ENCODE peak calls at places on chromosomes 2 and 18, in six cellular contexts. D is colonic mucosa, F is endodermal cell, K is body of pancreas, Q is tibial nerve, O is PC-3. T is an unnamed sample. For H3K36me3 and H3K4me1, the result is how much of the 10 kb centered on the place peaks cover.

GRCh38 chr2:47265751-47266231 is 110.7 kb upstream of the STPG4 start:
- DNase-seq in D (peak), F (no peak), K (no peak), Q (no peak), O (peak), T (no peak)

GRCh38 chr18:22191986-22192385 is 22.6 kb downstream of the GATA6 start:
- DNase-seq in D (no peak), F (peak), K (no peak), Q (no peak), O (no peak), T (no peak)

GRCh38 chr2:143015681-143016080 is 113.5 kb upstream of the ARHGAP15 start:
- DNase-seq in D (no peak), F (no peak), K (no peak), Q (no peak), O (no peak), T (no peak)

GRCh38 chr2:130819915-130820861 is 16.5 kb upstream of the ARHGEF4 start:
- DNase-seq in D (no peak), F (peak), K (no peak), Q (no peak), O (no peak), T (no peak)

GRCh38 chr18:69002233-69002632 is 204.4 kb downstream of the CCDC102B start:
- DNase-seq in D (no peak), F (peak), K (no peak), Q (no peak), O (no peak), T (no peak)

GRCh38 chr2:45790157-45790723 is 138.8 kb downstream of the PRKCE start:
- DNase-seq in D (no peak), F (no peak), K (no peak), Q (no peak), O (no peak), T (no peak)

GRCh38 chr18:43442571-43442970 is 165.3 kb upstream of the SYT4 start:
- DNase-seq in D (no peak), F (no peak), K (no peak), Q (no peak), O (no peak), T (no peak)

GRCh38 chr2:138201326-138201725 is 237.1 kb downstream of the HNMT start:
- DNase-seq in D (no peak), F (no peak), K (no peak), Q (no peak), O (no peak), T (no peak)

GRCh38 chr2:221999702-222000101 is 299.1 kb downstream of the PAX3 start:
- DNase-seq in D (no peak), F (no peak), K (no peak), Q (no peak), O (peak), T (no peak)

GRCh38 chr2:190696792-190697398 is 48.0 kb downstream of the NAB1 start:
- DNase-seq in D (no peak), F (peak), K (no peak), Q (no peak), O (no peak), T (no peak)

GRCh38 chr2:238053195-238053776 is 7.5 kb upstream of the SCLY start:
- DNase-seq in D (no peak), F (no peak), K (no peak), Q (no peak), O (peak), T (no peak)

GRCh38 chr2:10721344-10722251 is at the start of gene ATP6V1C2:
- DNase-seq in D (peak), F (peak), K (peak), Q (no peak), O (peak), T (no peak)

GRCh38 chr2:68594041-68594440 is 49.3 kb upstream of the PROKR1 start:
- DNase-seq in D (no peak), F (no peak), K (no peak), Q (no peak), O (no peak), T (no peak)

GRCh38 chr2:100968146-100969145 is 33.6 kb upstream of the RPL31 start:
- DNase-seq in D (no peak), F (no peak), K (no peak), Q (no peak), O (no peak), T (no peak)

GRCh38 chr2:143730155-143730949 is 601.1 kb downstream of the ARHGAP15 start:
- DNase-seq in D (no peak), F (no peak), K (no peak), Q (no peak), O (peak), T (no peak)

GRCh38 chr18:55586841-55587240 is 1.2 kb downstream of the TCF4 start:
- DNase-seq in D (no peak), F (peak), K (no peak), Q (no peak), O (no peak), T (no peak)

GRCh38 chr2:40716879-40717278 is 265.0 kb upstream of the SLC8A1 start:
- DNase-seq in D (no peak), F (no peak), K (no peak), Q (no peak), O (peak), T (no peak)

GRCh38 chr2:36663851-36664715 is 32.4 kb upstream of the VIT start:
- DNase-seq in D (peak), F (peak), K (peak), Q (peak), O (peak), T (no peak)

GRCh38 chr2:183070942-183071844 is 7.4 kb upstream of the DUSP19 start:
- DNase-seq in D (peak), F (peak), K (peak), Q (peak), O (no peak), T (no peak)

GRCh38 chr2:173239644-173240043 is 115.0 kb upstream of the CDCA7 start:
- DNase-seq in D (no peak), F (no peak), K (no peak), Q (no peak), O (no peak), T (no peak)

GRCh38 chr2:223970343-223971128 is 13.3 kb downstream of the MRPL44 start:
- DNase-seq in D (peak), F (peak), K (peak), Q (peak), O (peak), T (no peak)

GRCh38 chr2:28668106-28668814 is 83.4 kb upstream of the PPP1CB start:
- DNase-seq in D (no peak), F (no peak), K (no peak), Q (no peak), O (no peak), T (no peak)

GRCh38 chr2:179861027-179861776 is at the start of gene ZNF385B:
- DNase-seq in D (no peak), F (peak), K (peak), Q (no peak), O (peak), T (no peak)

DNA sequence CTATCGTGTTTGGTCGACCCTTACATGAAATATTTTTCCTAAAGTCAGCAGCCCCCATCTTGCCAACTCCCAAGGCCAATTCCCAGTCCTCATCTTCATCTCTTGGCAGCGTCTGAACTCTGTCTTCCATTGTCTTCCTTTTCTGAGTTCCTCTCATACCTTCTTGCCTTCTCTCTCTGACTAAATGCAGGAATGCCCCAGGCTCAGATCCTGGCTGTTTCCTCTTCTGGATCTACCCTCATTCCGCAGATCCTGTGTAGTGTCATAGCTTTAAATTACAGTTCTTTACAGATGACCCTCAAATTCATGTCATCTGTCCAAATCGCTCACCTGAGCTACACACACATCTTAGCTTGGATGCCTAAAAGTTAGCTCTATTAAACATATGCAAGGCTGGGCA is 94.7 kb downstream of the MMADHC start:
- DNase-seq in D (no peak), F (no peak), K (no peak), Q (no peak), O (no peak), T (no peak)
- H3K36me3 ChIP-seq in D (under half), F (under half), K (under half), Q (under half), O (under half), T (under half)

GRCh38 chr2:167383610-167384194 is 495.4 kb downstream of the XIRP2 start:
- DNase-seq in D (peak), F (no peak), K (no peak), Q (no peak), O (peak), T (no peak)
- H3K27ac ChIP-seq in D (peak), F (no peak), K (no peak), Q (no peak), O (peak), T (no peak)

DNA sequence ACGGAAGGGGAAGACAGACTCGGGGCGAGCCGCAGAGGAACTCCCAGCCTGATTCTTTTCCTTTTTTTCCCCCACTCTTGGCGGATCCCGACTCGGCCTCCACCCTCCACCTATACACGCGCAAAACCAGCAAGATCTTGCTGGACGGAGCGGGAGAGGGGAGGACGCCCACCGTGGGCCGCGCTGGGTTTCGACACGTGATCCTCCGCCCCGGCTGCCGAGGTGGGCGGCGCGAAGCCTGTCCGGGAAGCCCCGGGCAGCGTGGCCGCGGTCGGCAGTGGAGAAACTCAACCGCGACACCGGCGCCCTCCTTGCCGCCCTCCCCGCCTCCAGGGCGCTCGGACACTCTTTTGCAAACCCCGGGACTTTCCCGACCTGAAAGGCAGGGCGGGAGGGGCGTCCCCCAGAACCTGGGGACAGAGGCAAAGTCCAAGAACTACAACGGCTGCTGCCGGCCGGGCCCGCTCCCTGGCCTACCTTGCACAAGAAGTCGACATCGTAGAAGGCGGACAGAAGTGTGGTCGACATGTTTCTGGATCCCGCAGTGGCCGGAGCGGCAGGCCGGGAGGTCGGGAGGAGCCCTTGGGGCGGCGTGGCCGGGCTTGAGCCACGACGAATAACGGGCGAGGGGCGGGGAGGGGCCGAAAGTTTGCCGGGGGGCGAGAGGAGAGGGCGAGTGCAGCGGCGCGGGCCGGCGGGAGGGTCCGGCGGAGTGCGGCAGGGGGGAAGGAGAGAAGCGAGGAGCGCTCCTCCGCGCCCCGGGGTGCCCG is 433 bp downstream of the ZFP36L2 start:
- DNase-seq in D (peak), F (no peak), K (peak), Q (peak), O (peak), T (no peak)
- H3K4me1 ChIP-seq in D (under half), F (under half), K (under half), Q (under half), O (under half), T (under half)

GRCh38 chr2:83224591-83224990 is 1234.5 kb downstream of the SUCLG1 start:
- DNase-seq in D (no peak), F (no peak), K (no peak), Q (no peak), O (no peak), T (no peak)
- H3K36me3 ChIP-seq in D (under half), F (under half), K (under half), Q (under half), O (under half), T (under half)

GRCh38 chr2:24825883-24826800 is 32.9 kb downstream of the CENPO start:
- DNase-seq in D (no peak), F (peak), K (no peak), Q (no peak), O (peak), T (no peak)
- H3K27ac ChIP-seq in D (no peak), F (no peak), K (no peak), Q (no peak), O (peak), T (no peak)

GRCh38 chr2:3655871-3656761 is 1.9 kb upstream of the ALLC start:
- DNase-seq in D (no peak), F (no peak), K (no peak), Q (no peak), O (no peak), T (no peak)

GRCh38 chr2:3652896-3653625 is 4.9 kb upstream of the ALLC start:
- DNase-seq in D (no peak), F (no peak), K (no peak), Q (no peak), O (no peak), T (no peak)

GRCh38 chr2:3656762-3657691 is 973 bp upstream of the ALLC start:
- DNase-seq in D (no peak), F (peak), K (no peak), Q (no peak), O (no peak), T (no peak)

GRCh38 chr2:3654031-3654430 is 4.0 kb upstream of the ALLC start:
- DNase-seq in D (no peak), F (no peak), K (no peak), Q (no peak), O (no peak), T (no peak)

DNA sequence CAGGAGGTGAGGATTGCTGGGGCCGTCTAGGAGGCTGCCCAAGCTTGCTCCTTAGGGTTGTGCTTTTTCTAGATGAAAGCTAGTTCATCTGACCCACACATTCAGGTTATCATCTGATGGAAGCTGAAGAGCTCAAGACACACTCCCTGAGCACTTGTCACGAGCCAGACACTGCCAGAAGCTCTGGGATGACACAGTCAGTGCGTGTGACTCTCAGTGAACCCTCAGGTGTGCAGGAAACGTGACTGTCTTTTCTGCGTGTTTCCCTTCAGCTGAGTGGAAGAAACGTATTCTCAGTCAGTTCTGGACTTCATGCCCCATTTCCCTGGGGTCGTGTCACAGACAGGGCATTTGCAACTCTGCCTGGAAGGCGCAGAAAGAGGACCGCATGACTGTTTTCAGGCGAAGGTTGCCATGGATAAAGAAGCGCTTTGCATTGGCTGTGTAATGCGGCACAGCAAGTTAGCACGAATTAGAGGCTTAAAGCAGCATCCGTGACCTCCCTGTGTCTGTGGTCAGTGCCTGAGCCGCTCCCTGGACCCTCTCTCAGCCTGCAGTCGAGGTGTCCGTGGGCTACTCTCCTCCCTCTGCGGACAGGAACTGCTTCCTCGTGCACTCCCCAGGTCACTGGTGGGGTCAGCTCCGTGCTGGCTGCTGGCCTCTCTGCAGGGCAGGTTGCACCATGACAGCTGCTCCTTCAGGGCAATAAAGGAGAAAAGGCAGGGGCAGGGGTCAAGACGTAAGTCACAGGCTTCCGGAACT is 3.4 kb upstream of the ALLC start:
- DNase-seq in D (no peak), F (no peak), K (no peak), Q (no peak), O (no peak), T (no peak)
- H3K4me1 ChIP-seq in D (under half), F (under half), K (under half), Q (under half), O (under half), T (under half)

GRCh38 chr2:64859208-64860161 is 129.7 kb upstream of the SLC1A4 start:
- DNase-seq in D (peak), F (peak), K (peak), Q (peak), O (peak), T (peak)

GRCh38 chr2:64861338-64862000 is 127.7 kb upstream of the SLC1A4 start:
- DNase-seq in D (no peak), F (no peak), K (no peak), Q (no peak), O (no peak), T (no peak)

GRCh38 chr2:64860321-64860751 is 128.9 kb upstream of the SLC1A4 start:
- DNase-seq in D (no peak), F (no peak), K (no peak), Q (no peak), O (no peak), T (no peak)

GRCh38 chr2:64862001-64862397 is 127.2 kb upstream of the SLC1A4 start:
- DNase-seq in D (no peak), F (no peak), K (no peak), Q (no peak), O (no peak), T (no peak)

GRCh38 chr2:64860936-64861335 is 128.3 kb upstream of the SLC1A4 start:
- DNase-seq in D (no peak), F (no peak), K (no peak), Q (no peak), O (no peak), T (no peak)
- H3K36me3 ChIP-seq in D (under half), F (under half), K (under half), Q (under half), O (under half), T (under half)

GRCh38 chr2:217683096-217683870 is 319.5 kb downstream of the TNS1 start:
- DNase-seq in D (no peak), F (no peak), K (no peak), Q (no peak), O (no peak), T (no peak)
- H3K27ac ChIP-seq in D (no peak), F (no peak), K (no peak), Q (peak), O (no peak), T (peak)

T was measured in esophagus muscularis mucosa.